ENCODE peak calls at places on chromosome 9, in five cellular contexts. One of them, this sample, is unnamed.

GRCh38 chr9:129143031-129143441 is 31.8 kb downstream of the PTPA start:
- DNase-seq in stimulated activated naive CD8-positive, alpha-beta T cell treated with anti-CD3 and anti-CD28 coated beads, Interleukin-15, amount 100 ng/mL, for 72 hours: peak
- DNase-seq in trophoblast cell: peak
- DNase-seq in H1: no peak
- DNase-seq in NT2/D1: no peak
- DNase-seq in this sample: no peak

GRCh38 chr9:89022071-89022721 is 30.9 kb downstream of the S1PR3 start:
- DNase-seq in NT2/D1: no peak
- DNase-seq in H1: no peak
- DNase-seq in stimulated activated naive CD8-positive, alpha-beta T cell treated with anti-CD3 and anti-CD28 coated beads, Interleukin-15, amount 100 ng/mL, for 72 hours: no peak
- DNase-seq in trophoblast cell: peak
- DNase-seq in this sample: no peak

GRCh38 chr9:36112516-36112915 is 24.0 kb upstream of the GLIPR2 start:
- DNase-seq in NT2/D1: no peak
- DNase-seq in H1: no peak
- DNase-seq in trophoblast cell: no peak
- DNase-seq in stimulated activated naive CD8-positive, alpha-beta T cell treated with anti-CD3 and anti-CD28 coated beads, Interleukin-15, amount 100 ng/mL, for 72 hours: no peak
- DNase-seq in this sample: no peak

GRCh38 chr9:77474903-77475302 is 173.2 kb downstream of the GNA14 start:
- DNase-seq in trophoblast cell: no peak
- DNase-seq in NT2/D1: no peak
- DNase-seq in stimulated activated naive CD8-positive, alpha-beta T cell treated with anti-CD3 and anti-CD28 coated beads, Interleukin-15, amount 100 ng/mL, for 72 hours: no peak
- DNase-seq in H1: no peak
- DNase-seq in this sample: no peak

GRCh38 chr9:124801356-124801755 is 24.4 kb downstream of the OLFML2A start:
- DNase-seq in stimulated activated naive CD8-positive, alpha-beta T cell treated with anti-CD3 and anti-CD28 coated beads, Interleukin-15, amount 100 ng/mL, for 72 hours: no peak
- DNase-seq in trophoblast cell: no peak
- DNase-seq in H1: no peak
- DNase-seq in NT2/D1: no peak
- DNase-seq in this sample: no peak

GRCh38 chr9:91192379-91192775 is 169.3 kb downstream of the AUH start:
- DNase-seq in NT2/D1: no peak
- DNase-seq in stimulated activated naive CD8-positive, alpha-beta T cell treated with anti-CD3 and anti-CD28 coated beads, Interleukin-15, amount 100 ng/mL, for 72 hours: no peak
- DNase-seq in H1: no peak
- DNase-seq in trophoblast cell: no peak
- DNase-seq in this sample: no peak

GRCh38 chr9:84744726-84745125 is 75.2 kb downstream of the NTRK2 start:
- DNase-seq in H1: no peak
- DNase-seq in stimulated activated naive CD8-positive, alpha-beta T cell treated with anti-CD3 and anti-CD28 coated beads, Interleukin-15, amount 100 ng/mL, for 72 hours: no peak
- DNase-seq in NT2/D1: no peak
- DNase-seq in trophoblast cell: no peak
- DNase-seq in this sample: no peak

GRCh38 chr9:16553869-16554540 is 316.5 kb downstream of the BNC2 start:
- DNase-seq in NT2/D1: no peak
- DNase-seq in trophoblast cell: no peak
- DNase-seq in H1: no peak
- DNase-seq in stimulated activated naive CD8-positive, alpha-beta T cell treated with anti-CD3 and anti-CD28 coated beads, Interleukin-15, amount 100 ng/mL, for 72 hours: no peak
- DNase-seq in this sample: no peak

GRCh38 chr9:69744688-69745380 is 15.0 kb downstream of the PTAR1 start:
- DNase-seq in stimulated activated naive CD8-positive, alpha-beta T cell treated with anti-CD3 and anti-CD28 coated beads, Interleukin-15, amount 100 ng/mL, for 72 hours: no peak
- DNase-seq in trophoblast cell: no peak
- DNase-seq in NT2/D1: no peak
- DNase-seq in H1: no peak
- DNase-seq in this sample: no peak

GRCh38 chr9:8489845-8490244 is 690.3 kb upstream of the DMAC1 start:
- DNase-seq in trophoblast cell: no peak
- DNase-seq in NT2/D1: no peak
- DNase-seq in stimulated activated naive CD8-positive, alpha-beta T cell treated with anti-CD3 and anti-CD28 coated beads, Interleukin-15, amount 100 ng/mL, for 72 hours: no peak
- DNase-seq in H1: no peak
- DNase-seq in this sample: no peak

This sample was measured in iPS DF 19.7.